ENCODE peak calls at places on chromosomes 2 and 18, in five cellular contexts. P, R, V, I and C are unnamed samples.

GRCh38 chr2:130341562-130342019 is 1.1 kb upstream of the IMP4 start:
- DNase-seq in P (no peak), R (no peak), V (no peak), I (no peak), C (no peak)

GRCh38 chr2:25692143-25692542 is 18.8 kb upstream of the DTNB start:
- DNase-seq in P (no peak), R (peak; percentile 22), V (no peak), I (no peak), C (no peak)

GRCh38 chr2:219155054-219155644 is 5.5 kb downstream of the NHEJ1 start:
- DNase-seq in P (no peak), R (peak; percentile 84), V (no peak), I (peak; percentile 77), C (peak; percentile 33)

GRCh38 chr2:24486628-24487027 is 4.4 kb upstream of the NCOA1 start:
- DNase-seq in P (no peak), R (no peak), V (no peak), I (no peak), C (no peak)

GRCh38 chr18:9849407-9849961 is 36.3 kb upstream of the TXNDC2 start:
- DNase-seq in P (peak; percentile 80), R (no peak), V (no peak), I (peak; percentile 42), C (peak; percentile 74)

GRCh38 chr2:160384791-160385190 is 108.8 kb downstream of the RBMS1 start:
- DNase-seq in P (no peak), R (no peak), V (no peak), I (no peak), C (no peak)

GRCh38 chr2:3626118-3626816 is 31.4 kb downstream of the COLEC11 start:
- DNase-seq in P (no peak), R (no peak), V (no peak), I (no peak), C (no peak)

GRCh38 chr2:196431957-196432356 is 207.6 kb upstream of the CCDC150 start:
- DNase-seq in P (no peak), R (peak; percentile 41), V (no peak), I (no peak), C (no peak)

GRCh38 chr2:157839822-157840221 is 36.3 kb downstream of the ACVR1 start:
- DNase-seq in P (no peak), R (no peak), V (no peak), I (no peak), C (no peak)

GRCh38 chr2:56197816-56198215 is 14.0 kb downstream of the CCDC85A start:
- DNase-seq in P (no peak), R (no peak), V (no peak), I (no peak), C (no peak)

GRCh38 chr2:1546023-1546591 is 132.8 kb downstream of the TPO start:
- DNase-seq in P (no peak), R (peak; percentile 51), V (no peak), I (peak; percentile 70), C (no peak)

GRCh38 chr2:151762694-151763093 is 28.4 kb upstream of the NEB start:
- DNase-seq in P (no peak), R (no peak), V (no peak), I (no peak), C (no peak)

GRCh38 chr18:36269157-36269556 is 28.4 kb upstream of the FHOD3 start:
- DNase-seq in P (no peak), R (no peak), V (no peak), I (no peak), C (no peak)

GRCh38 chr18:159037-159652 is 788 bp downstream of the USP14 start:
- DNase-seq in P (no peak), R (no peak), V (no peak), I (peak; percentile 21), C (no peak)